ENCODE peak calls at places on chromosomes 3 and 15, in four cellular contexts. Q is hepatocyte, O is stomach, X is foreskin keratinocyte. S is an unnamed sample.

GRCh38 chr3:194176274-194176991 is 40.5 kb downstream of the HES1 start:
- DNase-seq in Q (peak; percentile 70), O (no peak), X (no peak), S (no peak)

GRCh38 chr3:105856605-105857004 is 12.2 kb downstream of the CBLB start:
- DNase-seq in Q (no peak), O (no peak), X (no peak), S (no peak)

GRCh38 chr3:188950832-188951489 is 220.8 kb upstream of the TPRG1 start:
- DNase-seq in Q (peak; percentile 90), O (peak; percentile 84), X (peak; percentile 59), S (peak; percentile 5)

GRCh38 chr3:20142517-20142916 is 43.5 kb downstream of the SGO1 start:
- DNase-seq in Q (no peak), O (no peak), X (no peak), S (no peak)

GRCh38 chr3:191353022-191353777 is 22.9 kb upstream of the UTS2B start:
- DNase-seq in Q (no peak), O (no peak), X (no peak), S (no peak)

GRCh38 chr3:124969963-124970722 is 35.6 kb upstream of the MUC13 start:
- DNase-seq in Q (no peak), O (no peak), X (no peak), S (no peak)

GRCh38 chr3:30644615-30645014 is 38.2 kb downstream of the TGFBR2 start:
- DNase-seq in Q (no peak), O (peak; percentile 40), X (no peak), S (peak; percentile 40)

GRCh38 chr3:128323206-128324081 is 143.2 kb downstream of the DNAJB8 start:
- DNase-seq in Q (no peak), O (peak; percentile 69), X (no peak), S (no peak)

GRCh38 chr3:150286390-150287147 is 121.5 kb upstream of the TSC22D2 start:
- DNase-seq in Q (peak; percentile 64), O (no peak), X (no peak), S (no peak)

GRCh38 chr15:60821462-60822061 is 342.6 kb upstream of the ICE2 start:
- DNase-seq in Q (no peak), O (no peak), X (no peak), S (no peak)

GRCh38 chr3:60839242-60839641 is 412.0 kb downstream of the FHIT start:
- DNase-seq in Q (peak; percentile 5), O (no peak), X (no peak), S (no peak)

GRCh38 chr15:75158402-75158801 is 43.3 kb upstream of the C15orf39 start:
- DNase-seq in Q (no peak), O (no peak), X (no peak), S (no peak)

GRCh38 chr3:73508330-73508954 is 116.3 kb downstream of the PDZRN3 start:
- DNase-seq in Q (peak; percentile 89), O (peak; percentile 59), X (no peak), S (peak; percentile 6)

GRCh38 chr3:11084098-11084497 is 70.2 kb upstream of the HRH1 start:
- DNase-seq in Q (no peak), O (no peak), X (no peak), S (no peak)

GRCh38 chr3:182133752-182134151 is 422.0 kb downstream of the SOX2 start:
- DNase-seq in Q (peak; percentile 9), O (no peak), X (no peak), S (no peak)

GRCh38 chr3:48661501-48662139 is 1.1 kb downstream of the CELSR3 start:
- DNase-seq in Q (peak; percentile 85), O (peak; percentile 74), X (no peak), S (peak; percentile 72)

GRCh38 chr15:92650256-92650655 is 5.3 kb downstream of the FAM174B start:
- DNase-seq in Q (peak; percentile 49), O (no peak), X (no peak), S (no peak)

GRCh38 chr15:70025413-70026296 is 72.1 kb downstream of the TLE3 start:
- DNase-seq in Q (no peak), O (no peak), X (no peak), S (no peak)

GRCh38 chr3:13451301-13451673 is 28.8 kb upstream of the HDAC11 start:
- DNase-seq in Q (no peak), O (no peak), X (peak; percentile 35), S (no peak)

GRCh38 chr15:35289029-35289617 is 204.0 kb upstream of the NANOGP8 start:
- DNase-seq in Q (peak; percentile 75), O (no peak), X (no peak), S (no peak)

GRCh38 chr3:128787256-128788253 is 61.6 kb downstream of the RAB7A start:
- DNase-seq in Q (no peak), O (no peak), X (peak; percentile 89), S (no peak)

GRCh38 chr15:37096878-37097568 is 3.3 kb downstream of the MEIS2 start:
- DNase-seq in Q (peak; percentile 25), O (no peak), X (no peak), S (no peak)

DNA sequence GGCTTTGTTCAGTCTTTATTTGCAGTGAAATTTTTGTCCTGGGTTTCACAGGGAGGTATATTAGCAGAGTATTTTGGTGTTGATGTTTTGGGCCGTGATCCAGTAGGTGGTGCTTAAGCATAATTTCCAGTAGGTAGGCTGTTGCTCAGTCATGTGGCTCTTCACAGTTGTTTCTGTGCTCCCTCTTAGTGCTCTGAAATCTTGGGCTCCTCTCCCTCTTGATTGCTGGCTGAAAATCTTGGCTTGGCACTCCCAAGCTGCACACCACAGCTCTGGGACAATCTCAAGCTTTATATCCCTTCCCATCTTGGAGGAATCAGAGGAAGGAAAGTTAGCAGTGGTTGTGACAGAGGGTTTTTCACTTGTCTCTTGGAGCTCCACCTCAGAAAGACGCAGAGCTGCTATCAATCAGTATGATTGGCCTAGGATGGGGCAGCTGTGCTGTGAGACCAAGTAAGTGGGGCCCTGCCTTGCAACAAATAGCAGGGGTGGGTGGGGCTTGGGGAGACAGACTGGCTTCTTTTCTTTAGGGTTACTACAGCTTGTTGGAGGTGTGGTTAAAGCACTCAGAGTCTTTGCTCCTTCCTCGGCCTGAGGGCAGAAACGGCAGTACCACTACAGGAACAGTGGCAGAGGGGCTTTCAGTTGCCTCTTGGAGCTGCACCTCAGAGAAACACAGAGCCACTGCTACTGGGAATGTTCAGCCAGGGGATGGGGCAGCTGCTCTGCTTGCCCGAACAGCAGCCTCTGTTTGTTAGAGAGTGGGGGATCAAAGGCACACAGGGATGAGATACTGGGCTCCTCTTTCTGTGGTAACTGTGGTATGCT is 627.0 kb downstream of the SI start:
- DNase-seq in Q (no peak), O (no peak), X (no peak), S (no peak)
- TF ChIP-seq CTCF in Q (no peak), O (no peak), X (no peak), S (no peak)

DNA sequence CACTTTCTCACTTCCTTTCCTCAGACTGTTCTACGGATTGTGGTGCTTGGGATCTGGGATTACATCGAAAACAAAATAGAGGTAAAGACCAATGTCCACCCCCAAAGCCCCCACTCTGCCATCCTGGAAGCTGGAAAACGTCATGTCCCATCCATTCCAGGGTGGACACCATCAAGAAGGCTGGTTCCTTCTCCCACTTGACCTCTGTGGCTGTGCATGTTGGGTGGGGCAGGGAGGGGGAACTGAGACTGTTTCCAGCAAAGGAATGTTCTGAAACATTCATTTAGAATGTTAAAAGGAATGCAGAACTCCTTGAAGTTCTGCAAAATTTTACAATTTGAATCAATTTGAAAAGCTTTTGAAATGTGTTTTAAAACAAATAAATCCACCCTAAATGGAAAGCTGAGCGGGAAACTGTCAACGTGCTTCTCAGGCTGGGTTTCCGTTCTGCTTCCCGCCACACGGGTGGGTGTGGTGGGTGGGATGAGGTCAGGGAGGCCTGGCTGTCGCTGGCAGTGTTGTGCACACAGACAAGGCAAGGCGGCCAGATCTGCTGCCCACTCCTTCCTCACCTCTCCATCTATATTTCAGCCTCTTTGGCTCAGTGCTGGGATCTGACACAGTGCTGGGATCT is 110.1 kb downstream of the TMEM266 start:
- DNase-seq in Q (no peak), O (no peak), X (no peak), S (no peak)
- H3K27ac ChIP-seq in Q (no peak overlapping the region), O (peak overlapping the region; percentile 39), X (no peak overlapping the region), S (no peak overlapping the region)

DNA sequence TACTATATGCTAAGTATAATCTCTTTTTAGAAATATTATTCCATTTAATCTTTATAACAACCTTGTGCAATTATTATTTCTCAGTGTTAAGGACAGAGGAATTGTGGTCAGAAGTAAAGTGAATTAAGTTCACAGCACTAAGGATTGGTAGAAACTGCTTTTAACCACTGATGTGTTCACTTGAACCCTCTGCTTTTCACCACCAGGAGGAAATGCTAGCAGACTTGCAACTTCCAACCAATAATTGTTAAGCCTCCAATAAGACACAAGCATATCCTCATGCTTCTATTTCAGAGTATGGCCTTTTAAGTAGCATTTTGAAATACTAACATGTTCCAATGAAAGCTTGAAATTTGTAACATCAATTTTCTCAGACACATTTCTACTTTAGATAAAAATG is 527.4 kb downstream of the SI start:
- DNase-seq in Q (no peak), O (no peak), X (no peak), S (no peak)
- TF ChIP-seq CTCF in Q (no peak), O (no peak), X (no peak), S (no peak)

GRCh38 chr3:154972951-154973350 is 107.2 kb upstream of the MME start:
- DNase-seq in Q (no peak), O (no peak), X (no peak), S (no peak)

GRCh38 chr3:154970796-154971195 is 109.3 kb upstream of the MME start:
- DNase-seq in Q (peak; percentile 11), O (no peak), X (peak; percentile 42), S (no peak)

GRCh38 chr3:154971771-154972326 is 108.3 kb upstream of the MME start:
- DNase-seq in Q (no peak), O (no peak), X (peak; percentile 66), S (no peak)

GRCh38 chr3:154969366-154969765 is 110.8 kb upstream of the MME start:
- DNase-seq in Q (no peak), O (no peak), X (no peak), S (no peak)

DNA sequence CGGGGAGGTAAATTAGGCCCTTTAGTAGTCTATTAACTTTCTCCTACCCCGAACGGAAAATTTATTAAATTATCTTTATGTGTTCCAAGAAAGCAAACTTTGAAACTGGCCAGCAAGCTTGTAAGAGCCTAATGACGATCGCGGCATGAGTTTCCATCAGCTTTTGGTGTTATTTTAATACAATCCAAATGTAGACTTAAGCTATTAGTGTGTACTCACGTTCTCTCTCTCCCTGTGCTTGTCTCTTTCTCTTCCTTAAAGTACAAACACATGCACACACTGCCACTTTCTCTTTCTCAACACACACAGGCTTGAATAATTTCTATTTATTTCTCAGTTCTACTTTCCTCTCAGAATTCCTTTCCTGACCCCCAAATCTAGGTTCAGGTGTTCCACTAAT is 108.8 kb upstream of the MME start:
- DNase-seq in Q (no peak), O (no peak), X (no peak), S (no peak)
- H3K27ac ChIP-seq in Q (peak overlapping the region; percentile 77), O (peak overlapping the region; percentile 58), X (no peak overlapping the region), S (no peak overlapping the region)

GRCh38 chr3:170038434-170039110 is 777 bp downstream of the GPR160 start:
- DNase-seq in Q (peak; percentile 65), O (peak; percentile 68), X (no peak), S (peak; percentile 20)
- TF ChIP-seq CTCF in Q (peak; percentile 34), O (no peak), X (peak; percentile 12), S (no peak)

GRCh38 chr15:98674336-98674735 is 26.0 kb downstream of the IGF1R start:
- DNase-seq in Q (peak; percentile 47), O (no peak), X (no peak), S (no peak)
- H3K27ac ChIP-seq in Q (peak overlapping the region; percentile 45), O (peak overlapping the region; percentile 40), X (no peak overlapping the region), S (no peak overlapping the region)

GRCh38 chr3:103295974-103296570 is 861.3 kb downstream of the ZPLD1 start:
- DNase-seq in Q (peak; percentile 31), O (no peak), X (no peak), S (no peak)
- TF ChIP-seq CTCF in Q (peak; percentile 60), O (no peak), X (peak; percentile 59), S (no peak)

S was measured in CD4-positive, alpha-beta T cell.